ENCODE peak calls at places on chromosomes 7 and 10, in five cellular contexts. Z, X, M, P and N are unnamed samples.
A peak's percentile ranks its signal among the peaks of the same experiment; 100 is the strongest.

GRCh38 chr7:137343483-137343841 is at the start of gene PTN:
- DNase-seq in Z (no peak), X (no peak), M (peak; percentile 67), P (peak; percentile 43), N (no peak)

GRCh38 chr7:252216-252965 is 37.6 kb upstream of the FOXL3 start:
- DNase-seq in X (no peak), P (no peak), M (no peak), Z (no peak), N (no peak)

GRCh38 chr10:125692932-125693847 is 10.2 kb upstream of the TEX36 start:
- DNase-seq in P (no peak), Z (no peak), X (no peak), M (no peak), N (no peak)

GRCh38 chr10:79082631-79083581 is 14.1 kb downstream of the ZMIZ1 start:
- DNase-seq in X (no peak), P (no peak), M (no peak), Z (no peak), N (no peak)

GRCh38 chr7:157018997-157019591 is 8.6 kb upstream of the MNX1 start:
- DNase-seq in X (no peak), M (no peak), P (no peak), Z (no peak), N (peak; percentile 52)

GRCh38 chr10:127932521-127933270 is 25.8 kb downstream of the PTPRE start:
- DNase-seq in X (no peak), M (no peak), Z (no peak), P (no peak), N (no peak)

GRCh38 chr7:12062062-12062461 is 149.0 kb upstream of the TMEM106B start:
- DNase-seq in M (no peak), P (no peak), X (no peak), Z (no peak), N (no peak)

GRCh38 chr7:138527746-138528223 is 67.7 kb downstream of the TRIM24 start:
- DNase-seq in Z (no peak), M (peak; percentile 17), P (no peak), X (no peak), N (no peak)

GRCh38 chr10:109883859-109884771 is 39.2 kb downstream of the XPNPEP1 start:
- DNase-seq in Z (peak; percentile 72), M (peak; percentile 93), X (peak; percentile 77), P (peak; percentile 89), N (peak; percentile 75)

GRCh38 chr7:151134743-151135524 is 32.6 kb downstream of the GBX1 start:
- DNase-seq in Z (no peak), P (no peak), X (peak; percentile 54), M (no peak), N (no peak)

GRCh38 chr7:20556091-20556490 is 59.4 kb upstream of the ABCB5 start:
- DNase-seq in P (no peak), M (no peak), Z (no peak), X (no peak), N (no peak)

GRCh38 chr7:24652551-24652950 is 79.3 kb downstream of the PALS2 start:
- DNase-seq in Z (no peak), P (no peak), M (no peak), X (no peak), N (no peak)

GRCh38 chr10:34254596-34254995 is 560.5 kb downstream of the PARD3 start:
- DNase-seq in X (no peak), Z (no peak), P (no peak), M (peak; percentile 58), N (no peak)

GRCh38 chr7:1619152-1620079 is 49.6 kb upstream of the PSMG3 start:
- DNase-seq in M (no peak), Z (no peak), X (no peak), P (no peak), N (peak; percentile 80)

GRCh38 chr10:126663328-126663727 is 7.2 kb downstream of the C10orf90 start:
- DNase-seq in P (no peak), X (peak; percentile 75), Z (no peak), M (peak; percentile 89), N (no peak)

GRCh38 chr7:152006336-152006735 is 19.1 kb upstream of the GALNT11 start:
- DNase-seq in Z (no peak), P (no peak), X (no peak), M (no peak), N (no peak)

GRCh38 chr7:44748948-44749731 is 493 bp downstream of the ZMIZ2 start:
- DNase-seq in P (no peak), Z (no peak), M (no peak), X (peak; percentile 69), N (peak; percentile 51)

GRCh38 chr7:30445770-30446169 is 32.8 kb downstream of the NOD1 start:
- DNase-seq in X (peak; percentile 78), P (no peak), M (peak; percentile 66), Z (peak; percentile 85), N (peak; percentile 87)
- TF ChIP-seq CTCF in X (no peak), P (no peak), M (peak; percentile 37), Z (no peak), N (peak; percentile 55)

GRCh38 chr7:27921081-27921836 is 181.3 kb downstream of the TAX1BP1 start:
- DNase-seq in M (peak; percentile 89), P (peak; percentile 30), Z (no peak), X (no peak), N (peak; percentile 39)
- TF ChIP-seq CTCF in M (peak; percentile 49), P (peak; percentile 80), Z (peak; percentile 39), X (peak; percentile 60), N (peak; percentile 51)

GRCh38 chr10:3486346-3487065 is 298.5 kb downstream of the KLF6 start:
- DNase-seq in P (no peak), M (peak; percentile 53), X (no peak), Z (peak; percentile 79), N (no peak)
- TF ChIP-seq CTCF in P (no peak), M (no peak), X (no peak), Z (no peak), N (no peak)

GRCh38 chr7:71990138-71990462 is 422.0 kb downstream of the CALN1 start:
- DNase-seq in X (no peak), P (no peak), M (no peak), Z (peak; percentile 4), N (no peak)
- TF ChIP-seq CTCF in X (no peak), P (no peak), M (no peak), Z (no peak), N (no peak)

GRCh38 chr10:62738916-62739315 is 65.6 kb upstream of the ADO start:
- DNase-seq in P (no peak), M (no peak), Z (no peak), X (no peak), N (no peak)
- TF ChIP-seq CTCF in P (no peak), M (no peak), Z (no peak), X (no peak), N (no peak)

GRCh38 chr7:28955356-28955722 is 2.8 kb downstream of the TRIL start:
- DNase-seq in X (no peak), P (no peak), M (no peak), Z (no peak), N (peak; percentile 19)
- TF ChIP-seq CTCF in X (no peak), P (no peak), M (no peak), Z (no peak), N (no peak)

GRCh38 chr7:89312561-89312960 is 517.0 kb upstream of the TEX47 start:
- DNase-seq in Z (no peak), X (no peak), P (no peak), M (no peak), N (no peak)
- TF ChIP-seq CTCF in Z (no peak), X (no peak), P (no peak), M (no peak), N (no peak)

DNA sequence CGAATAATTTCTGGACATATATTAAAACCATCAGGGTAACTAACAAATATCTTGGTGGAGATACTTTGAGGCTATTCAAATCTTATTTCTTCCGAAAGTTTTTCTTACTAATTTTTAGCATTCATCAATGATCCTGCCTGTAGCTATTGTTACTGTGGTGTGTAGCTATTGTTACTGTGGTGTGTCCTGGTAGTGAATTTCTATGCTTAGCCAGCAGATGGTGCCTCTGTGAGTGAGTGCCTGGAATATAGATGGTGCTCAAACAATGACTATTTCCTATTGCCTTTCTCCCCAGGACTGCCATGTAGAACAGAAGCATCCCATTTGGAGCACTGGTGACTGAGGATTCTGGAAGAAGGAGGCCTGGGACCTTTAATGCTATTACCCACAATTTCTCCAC is 245.7 kb downstream of the CCSER2 start:
- DNase-seq in M (no peak), Z (no peak), X (no peak), P (no peak), N (no peak)
- TF ChIP-seq CTCF in M (no peak), Z (no peak), X (no peak), P (peak; percentile 21), N (no peak)